ENCODE peak calls at places on chromosomes 2 and 18, in four cellular contexts. One of them, this sample, is unnamed.
A peak's percentile ranks its signal among the peaks of the same experiment; 100 is the strongest.

GRCh38 chr18:57959278-57959677 is 84.7 kb upstream of the NEDD4L start:
- DNase-seq in ovary: no peak
- DNase-seq in A549: peak; percentile 80
- DNase-seq in dorsolateral prefrontal cortex: no peak
- DNase-seq in this sample: peak; percentile 61

GRCh38 chr2:142012797-142013196 is 118.0 kb downstream of the LRP1B start:
- DNase-seq in dorsolateral prefrontal cortex: no peak
- DNase-seq in ovary: no peak
- DNase-seq in A549: no peak
- DNase-seq in this sample: peak; percentile 47

GRCh38 chr18:47263197-47263827 is 11.9 kb upstream of the SKOR2 start:
- DNase-seq in ovary: no peak
- DNase-seq in dorsolateral prefrontal cortex: no peak
- DNase-seq in A549: no peak
- DNase-seq in this sample: no peak

GRCh38 chr2:28148566-28148965 is 244.1 kb upstream of the FOSL2 start:
- DNase-seq in A549: no peak
- DNase-seq in ovary: no peak
- DNase-seq in dorsolateral prefrontal cortex: no peak
- DNase-seq in this sample: no peak

GRCh38 chr18:6382968-6383367 is 31.7 kb downstream of the L3MBTL4 start:
- DNase-seq in dorsolateral prefrontal cortex: no peak
- DNase-seq in A549: no peak
- DNase-seq in ovary: no peak
- DNase-seq in this sample: no peak

GRCh38 chr2:70851704-70852103 is 16.1 kb upstream of the CD207 start:
- DNase-seq in A549: no peak
- DNase-seq in dorsolateral prefrontal cortex: no peak
- DNase-seq in ovary: no peak
- DNase-seq in this sample: no peak

GRCh38 chr2:44801289-44801675 is 140.2 kb upstream of the SIX3 start:
- DNase-seq in ovary: no peak
- DNase-seq in dorsolateral prefrontal cortex: no peak
- DNase-seq in A549: no peak
- DNase-seq in this sample: no peak

GRCh38 chr2:203993560-203993959 is 57.0 kb downstream of the ICOS start:
- DNase-seq in dorsolateral prefrontal cortex: no peak
- DNase-seq in A549: no peak
- DNase-seq in ovary: no peak
- DNase-seq in this sample: no peak

GRCh38 chr2:106827178-106827577 is 58.8 kb downstream of the ST6GAL2 start:
- DNase-seq in dorsolateral prefrontal cortex: no peak
- DNase-seq in ovary: no peak
- DNase-seq in A549: peak; percentile 44
- DNase-seq in this sample: no peak

GRCh38 chr18:53698907-53699306 is 525.6 kb downstream of the MBD2 start:
- DNase-seq in A549: peak; percentile 11
- DNase-seq in dorsolateral prefrontal cortex: peak; percentile 47
- DNase-seq in ovary: no peak
- DNase-seq in this sample: peak; percentile 10

GRCh38 chr2:28325567-28326468 is 66.8 kb upstream of the FOSL2 start:
- DNase-seq in dorsolateral prefrontal cortex: no peak
- DNase-seq in ovary: no peak
- DNase-seq in A549: no peak
- DNase-seq in this sample: no peak

GRCh38 chr2:205698556-205699282 is 16.4 kb downstream of the NRP2 start:
- DNase-seq in A549: no peak
- DNase-seq in dorsolateral prefrontal cortex: no peak
- DNase-seq in ovary: no peak
- DNase-seq in this sample: no peak

GRCh38 chr2:205694256-205694655 is 12.0 kb downstream of the NRP2 start:
- DNase-seq in A549: no peak
- DNase-seq in ovary: no peak
- DNase-seq in dorsolateral prefrontal cortex: no peak
- DNase-seq in this sample: no peak

GRCh38 chr2:205699554-205700289 is 17.4 kb downstream of the NRP2 start:
- DNase-seq in A549: no peak
- DNase-seq in dorsolateral prefrontal cortex: no peak
- DNase-seq in ovary: no peak
- DNase-seq in this sample: no peak

GRCh38 chr2:205695460-205695979 is 13.2 kb downstream of the NRP2 start:
- DNase-seq in dorsolateral prefrontal cortex: no peak
- DNase-seq in ovary: no peak
- DNase-seq in A549: no peak
- DNase-seq in this sample: no peak

GRCh38 chr2:205696541-205697441 is 14.5 kb downstream of the NRP2 start:
- DNase-seq in dorsolateral prefrontal cortex: peak; percentile 70
- DNase-seq in ovary: no peak
- DNase-seq in A549: peak; percentile 52
- DNase-seq in this sample: no peak
- TF ChIP-seq CTCF in dorsolateral prefrontal cortex: peak; percentile 38
- TF ChIP-seq CTCF in ovary: no peak
- TF ChIP-seq CTCF in A549: peak; percentile 47
- TF ChIP-seq CTCF in this sample: peak; percentile 55

GRCh38 chr18:79792096-79792987 is 5.4 kb upstream of the KCNG2 start:
- DNase-seq in ovary: no peak
- DNase-seq in A549: no peak
- DNase-seq in dorsolateral prefrontal cortex: peak; percentile 32
- DNase-seq in this sample: no peak
- H3K4me3 ChIP-seq in ovary: no peak overlapping the region
- H3K4me3 ChIP-seq in A549: no peak overlapping the region
- H3K4me3 ChIP-seq in dorsolateral prefrontal cortex: no peak overlapping the region
- H3K4me3 ChIP-seq in this sample: no peak overlapping the region

DNA sequence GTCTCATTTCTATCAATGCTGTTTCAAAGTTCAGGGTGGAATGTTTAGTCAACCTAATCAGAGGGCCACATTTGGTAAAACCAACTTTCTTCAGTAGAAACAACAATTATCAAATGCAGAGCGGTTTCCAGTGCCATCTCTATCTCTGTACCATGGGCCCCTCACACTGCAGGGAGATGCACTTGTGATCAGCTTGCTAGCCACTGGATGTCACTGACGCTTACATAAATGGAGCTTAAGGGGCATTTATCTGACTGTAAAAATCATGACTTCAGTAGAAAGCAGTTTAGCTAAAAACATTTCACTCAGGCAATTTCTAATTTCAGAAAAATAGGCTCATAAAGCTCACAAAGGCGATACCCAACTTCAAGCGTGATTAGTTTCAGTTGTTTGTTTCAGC is 678.0 kb downstream of the ZEB2 start:
- DNase-seq in A549: peak; percentile 4
- DNase-seq in ovary: no peak
- DNase-seq in dorsolateral prefrontal cortex: no peak
- DNase-seq in this sample: no peak
- TF ChIP-seq CTCF in A549: no peak
- TF ChIP-seq CTCF in ovary: no peak
- TF ChIP-seq CTCF in dorsolateral prefrontal cortex: no peak
- TF ChIP-seq CTCF in this sample: no peak

DNA sequence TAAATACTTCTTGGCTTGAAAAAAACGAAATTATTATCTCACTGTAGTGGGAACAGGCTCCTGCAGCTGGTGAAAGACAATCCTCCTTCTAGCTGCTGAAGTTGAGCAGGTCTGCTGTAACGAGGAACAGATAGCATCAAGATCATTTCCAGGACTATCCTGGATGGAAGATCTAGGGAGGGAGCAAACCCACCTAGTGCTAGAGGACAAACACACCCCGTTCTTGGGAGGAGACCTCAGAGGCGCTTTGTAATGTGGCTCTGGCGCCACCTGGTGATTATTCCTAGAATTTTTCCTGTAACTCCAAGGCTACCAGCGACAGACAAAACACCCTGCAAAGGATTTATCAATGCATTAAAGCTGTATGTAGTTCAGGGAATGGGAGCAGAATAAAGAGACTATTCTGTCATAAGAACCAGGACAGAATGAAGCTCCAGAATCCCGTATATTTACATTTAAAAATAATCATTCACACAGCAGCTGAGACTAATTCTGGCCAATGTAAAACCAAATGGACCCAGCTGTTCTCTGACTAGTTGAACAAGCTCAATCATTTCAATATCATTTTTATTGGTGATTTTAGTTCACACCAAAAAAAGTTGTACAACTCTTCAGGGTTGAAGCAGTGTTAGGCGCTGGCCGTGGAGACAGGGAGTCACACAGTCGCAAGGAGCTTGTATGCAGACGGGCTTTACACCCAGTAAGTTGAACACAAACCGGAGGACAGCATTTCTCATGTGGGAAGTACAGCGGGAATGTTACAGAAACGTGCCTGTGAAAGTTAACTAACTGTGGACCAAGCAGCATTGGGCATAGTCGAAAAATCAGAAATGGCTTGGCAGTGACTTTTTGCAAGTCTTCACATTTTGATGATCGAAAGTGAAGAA is 290.3 kb downstream of the TRIB2 start:
- DNase-seq in dorsolateral prefrontal cortex: no peak
- DNase-seq in A549: peak; percentile 63
- DNase-seq in ovary: peak; percentile 65
- DNase-seq in this sample: no peak
- H3K4me3 ChIP-seq in dorsolateral prefrontal cortex: peak overlapping the region; percentile 7
- H3K4me3 ChIP-seq in A549: no peak overlapping the region
- H3K4me3 ChIP-seq in ovary: peak overlapping the region; percentile 28
- H3K4me3 ChIP-seq in this sample: peak overlapping the region; percentile 1

DNA sequence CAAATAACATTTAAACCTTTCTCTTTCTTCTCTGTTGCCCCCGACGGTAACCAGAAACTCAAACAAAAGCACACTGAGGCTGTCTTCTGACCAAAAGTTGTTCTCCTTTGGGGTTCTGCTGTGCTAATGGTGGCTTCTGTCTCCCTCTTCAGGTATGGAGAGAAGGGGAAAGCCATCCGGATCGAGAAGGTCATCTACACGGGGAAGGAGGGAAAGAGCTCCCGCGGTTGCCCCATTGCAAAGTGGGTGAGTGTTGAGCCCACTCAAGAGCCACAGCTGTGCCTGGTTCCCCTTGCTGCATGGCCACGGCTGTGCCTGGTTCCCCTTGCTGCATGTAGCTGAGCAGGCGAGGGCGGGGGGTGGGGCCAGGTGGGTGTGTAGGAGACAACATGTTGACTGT is 67.4 kb downstream of the BOLA3 start:
- DNase-seq in ovary: no peak
- DNase-seq in A549: no peak
- DNase-seq in dorsolateral prefrontal cortex: no peak
- DNase-seq in this sample: no peak
- TF ChIP-seq CTCF in ovary: no peak
- TF ChIP-seq CTCF in A549: no peak
- TF ChIP-seq CTCF in dorsolateral prefrontal cortex: peak; percentile 17
- TF ChIP-seq CTCF in this sample: peak; percentile 26

GRCh38 chr2:235605306-235605998 is 111.6 kb downstream of the AGAP1 start:
- DNase-seq in A549: peak; percentile 34
- DNase-seq in dorsolateral prefrontal cortex: peak; percentile 93
- DNase-seq in ovary: peak; percentile 84
- DNase-seq in this sample: peak; percentile 55
- H3K4me3 ChIP-seq in A549: no peak overlapping the region
- H3K4me3 ChIP-seq in dorsolateral prefrontal cortex: peak overlapping the region; percentile 33
- H3K4me3 ChIP-seq in ovary: no peak overlapping the region
- H3K4me3 ChIP-seq in this sample: peak overlapping the region; percentile 11

GRCh38 chr2:130922417-130922816 is 85.7 kb downstream of the ARHGEF4 start:
- DNase-seq in ovary: no peak
- DNase-seq in dorsolateral prefrontal cortex: no peak
- DNase-seq in A549: no peak
- DNase-seq in this sample: no peak

GRCh38 chr2:130917006-130917688 is 80.4 kb downstream of the ARHGEF4 start:
- DNase-seq in A549: no peak
- DNase-seq in dorsolateral prefrontal cortex: no peak
- DNase-seq in ovary: no peak
- DNase-seq in this sample: no peak

GRCh38 chr2:130916438-130916705 is 79.7 kb downstream of the ARHGEF4 start:
- DNase-seq in dorsolateral prefrontal cortex: no peak
- DNase-seq in A549: no peak
- DNase-seq in ovary: no peak
- DNase-seq in this sample: no peak

GRCh38 chr2:130918421-130918820 is 81.7 kb downstream of the ARHGEF4 start:
- DNase-seq in ovary: no peak
- DNase-seq in dorsolateral prefrontal cortex: no peak
- DNase-seq in A549: no peak
- DNase-seq in this sample: no peak

GRCh38 chr2:130920417-130921030 is 83.8 kb downstream of the ARHGEF4 start:
- DNase-seq in dorsolateral prefrontal cortex: peak; percentile 82
- DNase-seq in ovary: peak; percentile 70
- DNase-seq in A549: peak; percentile 71
- DNase-seq in this sample: peak; percentile 12
- TF ChIP-seq CTCF in dorsolateral prefrontal cortex: peak; percentile 88
- TF ChIP-seq CTCF in ovary: no peak
- TF ChIP-seq CTCF in A549: peak; percentile 86
- TF ChIP-seq CTCF in this sample: peak; percentile 98

GRCh38 chr18:66607632-66608031 is 3.7 kb upstream of the CDH19 start:
- DNase-seq in dorsolateral prefrontal cortex: no peak
- DNase-seq in ovary: no peak
- DNase-seq in A549: no peak
- DNase-seq in this sample: no peak
- H3K4me3 ChIP-seq in dorsolateral prefrontal cortex: no peak overlapping the region
- H3K4me3 ChIP-seq in ovary: no peak overlapping the region
- H3K4me3 ChIP-seq in A549: no peak overlapping the region
- H3K4me3 ChIP-seq in this sample: no peak overlapping the region

This sample was measured in retinal pigment epithelial cell.